ENCODE peak calls at places on chromosomes 6 and 20, in five cellular contexts. One of them, this sample, is unnamed.

GRCh38 chr6:142693446-142693845 is 251.5 kb downstream of the HIVEP2 start:
- DNase-seq in IMR-90: peak; percentile 68
- DNase-seq in H9: no peak
- DNase-seq in H1: no peak
- DNase-seq in neuronal stem cell: no peak
- DNase-seq in this sample: peak; percentile 72

GRCh38 chr6:28922841-28923317 is 906 bp downstream of the TRIM27 start:
- DNase-seq in H1: no peak
- DNase-seq in neuronal stem cell: no peak
- DNase-seq in H9: no peak
- DNase-seq in IMR-90: peak; percentile 31
- DNase-seq in this sample: peak; percentile 59

GRCh38 chr20:1721687-1722512 is 64.3 kb upstream of the SIRPG start:
- DNase-seq in neuronal stem cell: no peak
- DNase-seq in H9: peak; percentile 93
- DNase-seq in IMR-90: no peak
- DNase-seq in H1: peak; percentile 90
- DNase-seq in this sample: no peak

GRCh38 chr6:42221546-42221945 is 3.9 kb upstream of the MRPS10 start:
- DNase-seq in H1: no peak
- DNase-seq in H9: no peak
- DNase-seq in IMR-90: no peak
- DNase-seq in neuronal stem cell: no peak
- DNase-seq in this sample: no peak

GRCh38 chr6:45132059-45132458 is 196.1 kb upstream of the RUNX2 start:
- DNase-seq in H1: no peak
- DNase-seq in neuronal stem cell: no peak
- DNase-seq in H9: no peak
- DNase-seq in IMR-90: no peak
- DNase-seq in this sample: peak; percentile 20

GRCh38 chr20:2230671-2231488 is 64.9 kb upstream of the TGM3 start:
- DNase-seq in H9: no peak
- DNase-seq in neuronal stem cell: no peak
- DNase-seq in IMR-90: no peak
- DNase-seq in H1: no peak
- DNase-seq in this sample: no peak

GRCh38 chr6:94956910-94957309 is 620.4 kb upstream of the MANEA start:
- DNase-seq in neuronal stem cell: no peak
- DNase-seq in IMR-90: no peak
- DNase-seq in H9: no peak
- DNase-seq in H1: no peak
- DNase-seq in this sample: no peak

GRCh38 chr6:111011360-111012142 is 29.7 kb downstream of the RPF2 start:
- DNase-seq in H9: no peak
- DNase-seq in H1: no peak
- DNase-seq in neuronal stem cell: peak; percentile 35
- DNase-seq in IMR-90: peak; percentile 55
- DNase-seq in this sample: peak; percentile 60

GRCh38 chr6:166076625-166077024 is 91.0 kb downstream of the TBXT start:
- DNase-seq in IMR-90: no peak
- DNase-seq in neuronal stem cell: no peak
- DNase-seq in H9: peak; percentile 81
- DNase-seq in H1: peak; percentile 21
- DNase-seq in this sample: no peak

GRCh38 chr6:10429638-10430427 is 15.0 kb upstream of the TFAP2A start:
- DNase-seq in H1: no peak
- DNase-seq in neuronal stem cell: peak; percentile 23
- DNase-seq in H9: no peak
- DNase-seq in IMR-90: peak; percentile 52
- DNase-seq in this sample: peak; percentile 70

GRCh38 chr20:46894971-46895905 is 595 bp downstream of the EYA2 start:
- DNase-seq in H1: no peak
- DNase-seq in H9: peak; percentile 39
- DNase-seq in IMR-90: peak; percentile 68
- DNase-seq in neuronal stem cell: peak; percentile 38
- DNase-seq in this sample: no peak

GRCh38 chr20:4835244-4836177 is 113.8 kb downstream of the PRND start:
- DNase-seq in neuronal stem cell: no peak
- DNase-seq in H1: no peak
- DNase-seq in IMR-90: no peak
- DNase-seq in H9: no peak
- DNase-seq in this sample: no peak

GRCh38 chr6:79469381-79470246 is 67.6 kb downstream of the LCA5 start:
- DNase-seq in H9: no peak
- DNase-seq in IMR-90: no peak
- DNase-seq in neuronal stem cell: no peak
- DNase-seq in H1: no peak
- DNase-seq in this sample: peak; percentile 8

GRCh38 chr20:10357061-10357708 is 76.8 kb downstream of the MKKS start:
- DNase-seq in H9: no peak
- DNase-seq in H1: no peak
- DNase-seq in neuronal stem cell: no peak
- DNase-seq in IMR-90: no peak
- DNase-seq in this sample: no peak

GRCh38 chr6:12182676-12183075 is 107.5 kb upstream of the EDN1 start:
- DNase-seq in IMR-90: peak; percentile 74
- DNase-seq in H1: no peak
- DNase-seq in neuronal stem cell: no peak
- DNase-seq in H9: no peak
- DNase-seq in this sample: peak; percentile 84

GRCh38 chr6:36599791-36600209 is 5.6 kb downstream of the SRSF3 start:
- DNase-seq in neuronal stem cell: no peak
- DNase-seq in H9: peak; percentile 79
- DNase-seq in IMR-90: peak; percentile 40
- DNase-seq in H1: no peak
- DNase-seq in this sample: peak; percentile 58

GRCh38 chr20:58717278-58718091 is 24.9 kb downstream of the NPEPL1 start:
- DNase-seq in H1: no peak
- DNase-seq in IMR-90: no peak
- DNase-seq in neuronal stem cell: no peak
- DNase-seq in H9: peak; percentile 33
- DNase-seq in this sample: no peak

GRCh38 chr6:52725530-52726192 is 37.6 kb downstream of the GSTA2 start:
- DNase-seq in H1: no peak
- DNase-seq in H9: no peak
- DNase-seq in neuronal stem cell: no peak
- DNase-seq in IMR-90: peak; percentile 28
- DNase-seq in this sample: no peak

GRCh38 chr6:21393426-21394165 is 200.0 kb upstream of the SOX4 start:
- DNase-seq in neuronal stem cell: no peak
- DNase-seq in H1: no peak
- DNase-seq in IMR-90: no peak
- DNase-seq in H9: no peak
- DNase-seq in this sample: no peak

GRCh38 chr20:615494-615893 is 5.4 kb upstream of the TCF15 start:
- DNase-seq in H9: no peak
- DNase-seq in H1: no peak
- DNase-seq in neuronal stem cell: no peak
- DNase-seq in IMR-90: no peak
- DNase-seq in this sample: no peak

GRCh38 chr6:36516559-36516958 is 30.7 kb downstream of the STK38 start:
- DNase-seq in H9: no peak
- DNase-seq in IMR-90: no peak
- DNase-seq in neuronal stem cell: no peak
- DNase-seq in H1: no peak
- DNase-seq in this sample: no peak

GRCh38 chr20:6750438-6750837 is 17.0 kb upstream of the BMP2 start:
- DNase-seq in H9: no peak
- DNase-seq in H1: no peak
- DNase-seq in neuronal stem cell: no peak
- DNase-seq in IMR-90: no peak
- DNase-seq in this sample: no peak

GRCh38 chr6:9516207-9516606 is 898.7 kb downstream of the TFAP2A start:
- DNase-seq in neuronal stem cell: peak; percentile 17
- DNase-seq in IMR-90: peak; percentile 83
- DNase-seq in H1: no peak
- DNase-seq in H9: peak; percentile 30
- DNase-seq in this sample: peak; percentile 68

GRCh38 chr20:14925286-14925685 is 587.9 kb upstream of the FLRT3 start:
- DNase-seq in H1: no peak
- DNase-seq in neuronal stem cell: no peak
- DNase-seq in H9: no peak
- DNase-seq in IMR-90: no peak
- DNase-seq in this sample: peak; percentile 13

GRCh38 chr6:1933292-1933691 is 312.1 kb downstream of the GMDS start:
- DNase-seq in neuronal stem cell: no peak
- DNase-seq in IMR-90: no peak
- DNase-seq in H1: no peak
- DNase-seq in H9: no peak
- DNase-seq in this sample: no peak

GRCh38 chr6:152858151-152858550 is 107.6 kb downstream of the VIP start:
- DNase-seq in H1: no peak
- DNase-seq in H9: no peak
- DNase-seq in neuronal stem cell: no peak
- DNase-seq in IMR-90: no peak
- DNase-seq in this sample: no peak

GRCh38 chr6:132551214-132551613 is 1.3 kb upstream of the TAAR8 start:
- DNase-seq in H1: no peak
- DNase-seq in IMR-90: no peak
- DNase-seq in neuronal stem cell: no peak
- DNase-seq in H9: no peak
- DNase-seq in this sample: no peak

GRCh38 chr6:132548746-132549463 is 3.6 kb upstream of the TAAR8 start:
- DNase-seq in H1: no peak
- DNase-seq in H9: no peak
- DNase-seq in IMR-90: no peak
- DNase-seq in neuronal stem cell: no peak
- DNase-seq in this sample: no peak

DNA sequence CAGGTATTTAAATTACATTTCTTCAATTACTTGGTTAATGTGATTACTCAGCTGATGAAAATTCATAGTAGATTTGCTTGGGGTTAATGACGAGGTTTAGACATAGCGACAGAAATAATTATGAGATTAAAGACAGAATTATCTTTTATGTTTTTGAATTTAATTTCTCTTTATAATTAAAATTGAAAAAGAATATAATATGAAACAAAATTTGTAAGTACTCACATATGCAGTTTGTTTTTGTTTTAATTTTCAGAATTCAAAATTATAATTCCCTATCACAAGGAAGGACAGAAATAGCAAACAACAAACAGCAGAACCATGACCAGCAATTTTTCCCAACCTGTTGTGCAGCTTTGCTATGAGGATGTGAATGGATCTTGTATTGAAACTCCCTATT is at the start of gene TAAR8:
- DNase-seq in H9: no peak
- DNase-seq in IMR-90: no peak
- DNase-seq in H1: no peak
- DNase-seq in neuronal stem cell: no peak
- DNase-seq in this sample: no peak
- H3K14ac ChIP-seq in H9: no peak within 1 kb of the TSS
- H3K14ac ChIP-seq in IMR-90: no peak within 1 kb of the TSS
- H3K14ac ChIP-seq in H1: no peak within 1 kb of the TSS
- H3K14ac ChIP-seq in neuronal stem cell: peak within 1 kb of the TSS; percentile 47
- H3K14ac ChIP-seq in this sample: no peak within 1 kb of the TSS

DNA sequence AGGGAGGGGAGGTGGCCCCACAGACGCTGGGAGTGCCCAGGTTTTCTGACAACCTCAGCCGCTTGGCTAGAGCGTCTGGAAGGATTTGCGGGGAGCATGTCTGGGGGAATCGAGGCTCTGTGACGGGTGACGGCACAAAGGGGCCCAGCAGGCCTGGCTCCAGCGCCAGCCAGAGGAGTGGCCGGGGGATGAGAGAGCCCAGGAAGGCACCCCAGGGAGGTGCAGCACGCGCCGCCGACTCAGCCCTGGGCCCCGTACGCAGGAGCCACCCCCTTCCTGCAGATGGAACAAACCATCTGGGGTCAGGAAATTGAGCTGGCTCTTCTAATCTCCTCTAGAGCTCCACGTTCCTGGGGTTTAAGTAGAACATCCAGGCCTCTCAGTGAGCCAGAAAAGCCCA is 5.9 kb upstream of the SLCO4A1 start:
- DNase-seq in neuronal stem cell: no peak
- DNase-seq in H1: no peak
- DNase-seq in IMR-90: no peak
- DNase-seq in H9: no peak
- DNase-seq in this sample: no peak
- H3K14ac ChIP-seq in neuronal stem cell: no peak overlapping the region
- H3K14ac ChIP-seq in H1: no peak overlapping the region
- H3K14ac ChIP-seq in IMR-90: no peak overlapping the region
- H3K14ac ChIP-seq in H9: no peak overlapping the region
- H3K14ac ChIP-seq in this sample: no peak overlapping the region

DNA sequence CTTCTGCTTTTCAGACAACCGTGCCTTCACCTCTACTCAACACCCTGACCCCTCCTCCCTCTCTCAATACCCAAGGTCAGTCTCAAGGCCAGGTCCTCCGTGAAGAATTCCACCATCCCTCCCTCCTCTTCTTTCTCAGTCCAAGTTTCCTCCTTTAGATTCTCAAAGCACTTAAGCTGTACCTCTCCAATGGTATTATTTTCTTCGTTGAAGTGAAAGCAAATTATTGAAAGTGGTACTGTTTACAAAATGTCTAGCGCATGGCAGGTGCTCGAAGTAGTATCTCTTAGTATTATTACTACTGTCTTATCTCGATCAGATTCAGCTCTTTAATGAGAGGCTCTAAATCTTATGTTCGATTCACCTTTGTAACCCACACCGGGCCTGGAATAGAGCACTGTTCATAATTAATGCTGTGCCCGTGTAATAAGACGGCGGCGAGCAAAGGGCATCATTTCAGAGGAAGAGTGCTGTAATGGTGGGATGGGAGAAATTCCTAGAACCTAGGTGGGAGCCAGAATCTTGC is 593 bp upstream of the RALGAPB start:
- DNase-seq in H1: no peak
- DNase-seq in H9: no peak
- DNase-seq in IMR-90: no peak
- DNase-seq in neuronal stem cell: no peak
- DNase-seq in this sample: no peak
- H3K14ac ChIP-seq in H1: no peak overlapping the region
- H3K14ac ChIP-seq in H9: no peak overlapping the region
- H3K14ac ChIP-seq in IMR-90: no peak overlapping the region
- H3K14ac ChIP-seq in neuronal stem cell: no peak overlapping the region
- H3K14ac ChIP-seq in this sample: no peak overlapping the region

DNA sequence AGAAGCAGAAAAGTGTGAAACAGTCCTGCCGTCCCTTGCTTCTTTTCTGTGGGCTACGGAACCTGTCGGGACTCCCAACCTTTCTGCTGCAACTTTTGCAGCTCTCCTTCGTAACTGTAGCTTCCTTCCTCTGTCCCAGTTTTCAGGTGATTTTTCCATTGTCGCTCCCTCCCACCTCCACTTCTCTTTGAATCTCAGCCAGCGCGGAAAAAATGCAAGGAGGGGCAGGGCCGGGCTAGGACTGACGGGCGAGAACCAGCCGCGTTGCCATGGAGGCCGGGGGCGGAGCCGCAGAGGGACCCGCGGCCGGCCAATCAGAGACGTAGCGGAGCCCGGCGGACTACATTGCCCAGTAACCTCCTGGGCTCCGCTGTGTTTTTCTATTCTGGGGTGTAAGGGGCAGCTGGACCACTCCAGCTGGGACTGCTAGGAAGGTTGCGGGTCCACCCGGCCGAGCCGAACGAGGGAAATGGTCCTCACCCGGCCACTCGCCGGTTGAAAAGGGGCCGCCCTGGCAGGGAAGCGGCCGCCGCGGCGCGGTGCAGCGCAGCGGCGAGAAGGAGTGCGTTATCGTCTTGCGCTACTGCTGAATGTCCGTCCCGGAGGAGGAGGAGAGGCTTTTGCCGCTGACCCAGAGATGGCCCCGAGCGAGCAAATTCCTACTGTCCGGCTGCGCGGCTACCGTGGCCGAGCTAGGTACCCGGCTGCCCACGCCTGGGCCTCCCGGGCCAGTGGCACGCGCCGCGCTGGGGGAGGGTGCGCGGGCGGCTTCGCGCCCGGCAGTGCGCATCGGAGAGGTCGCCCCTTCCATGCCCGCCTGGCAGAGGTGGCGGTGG is at the start of the genes CYP39A1 and SLC25A27:
- DNase-seq in IMR-90: peak; percentile 59
- DNase-seq in H9: peak; percentile 96
- DNase-seq in neuronal stem cell: peak; percentile 87
- DNase-seq in H1: peak; percentile 60
- DNase-seq in this sample: peak; percentile 89
- H3K14ac ChIP-seq in IMR-90: no peak within 1 kb of the TSS
- H3K14ac ChIP-seq in H9: peak within 1 kb of the TSS; percentile 11
- H3K14ac ChIP-seq in neuronal stem cell: no peak within 1 kb of the TSS
- H3K14ac ChIP-seq in H1: no peak within 1 kb of the TSS
- H3K14ac ChIP-seq in this sample: no peak within 1 kb of the TSS

This sample was measured in mesenchymal stem cell.